ENCODE peak calls at places on chromosome 1, in nine cellular contexts. Z is A549, B is prostate gland, L is ovary, A is heart left ventricle, I is tibial nerve, F is sigmoid colon, C is vagina, W is body of pancreas. U is an unnamed sample.

GRCh38 chr1:52210044-52210443 is 68.2 kb downstream of the ZFYVE9 start:
- DNase-seq in Z (no peak), B (no peak), L (no peak), A (no peak), I (no peak), F (no peak), C (no peak), W (no peak), U (no peak)

GRCh38 chr1:226384717-226385116 is 23.2 kb downstream of the PARP1 start:
- DNase-seq in Z (no peak), B (no peak), L (no peak), A (no peak), I (no peak), F (no peak), C (no peak), W (no peak), U (no peak)

GRCh38 chr1:45359882-45360513 is 19.8 kb upstream of the MUTYH start:
- DNase-seq in Z (no peak), B (peak; percentile 75), L (peak; percentile 69), A (peak; percentile 77), I (peak; percentile 91), F (peak; percentile 81), C (no peak), W (peak; percentile 66), U (peak; percentile 77)

GRCh38 chr1:37875833-37876232 is 16.4 kb upstream of the MTF1 start:
- DNase-seq in Z (no peak), B (no peak), L (no peak), A (no peak), I (no peak), F (no peak), C (no peak), W (no peak), U (no peak)

GRCh38 chr1:224800486-224801119 is 128.9 kb upstream of the DNAH14 start:
- DNase-seq in Z (no peak), B (no peak), L (no peak), A (no peak), I (no peak), F (no peak), C (no peak), W (no peak), U (no peak)

GRCh38 chr1:198530964-198531363 is 9.5 kb downstream of the ATP6V1G3 start:
- DNase-seq in Z (no peak), B (no peak), L (no peak), A (no peak), I (no peak), F (no peak), C (no peak), W (no peak), U (no peak)

GRCh38 chr1:54006508-54006907 is 11.5 kb downstream of the LDLRAD1 start:
- DNase-seq in Z (no peak), B (no peak), L (no peak), A (no peak), I (no peak), F (no peak), C (no peak), W (no peak), U (no peak)

GRCh38 chr1:213985181-213986019 is 2.4 kb upstream of the PROX1 start:
- DNase-seq in Z (no peak), B (no peak), L (no peak), A (peak; percentile 35), I (no peak), F (no peak), C (no peak), W (no peak), U (no peak)

GRCh38 chr1:210736681-210737080 is 397.3 kb downstream of the KCNH1 start:
- DNase-seq in Z (no peak), B (no peak), L (no peak), A (no peak), I (no peak), F (no peak), C (no peak), W (no peak), U (no peak)

GRCh38 chr1:201221201-201221846 is 30.7 kb downstream of the IGFN1 start:
- DNase-seq in Z (no peak), B (no peak), L (no peak), A (no peak), I (peak; percentile 4), F (no peak), C (peak; percentile 62), W (no peak), U (peak; percentile 80)

GRCh38 chr1:201531551-201532425 is 7.1 kb upstream of the NAV1 start:
- DNase-seq in Z (no peak), B (no peak), L (no peak), A (no peak), I (no peak), F (no peak), C (no peak), W (peak; percentile 89), U (peak; percentile 76)

GRCh38 chr1:43008425-43009108 is 49.9 kb upstream of the SLC2A1 start:
- DNase-seq in Z (no peak), B (no peak), L (no peak), A (no peak), I (peak; percentile 33), F (no peak), C (no peak), W (no peak), U (no peak)

GRCh38 chr1:152047607-152047953 is 10.8 kb upstream of the S100A11 start:
- DNase-seq in Z (peak; percentile 36), B (peak; percentile 93), L (peak; percentile 52), A (peak; percentile 40), I (no peak), F (peak; percentile 86), C (peak; percentile 95), W (peak; percentile 90), U (peak; percentile 89)

GRCh38 chr1:25927541-25928265 is 21.5 kb upstream of the STMN1 start:
- DNase-seq in Z (no peak), B (no peak), L (no peak), A (no peak), I (no peak), F (no peak), C (no peak), W (peak; percentile 19), U (no peak)

GRCh38 chr1:93047585-93047984 is 31.5 kb upstream of the MTF2 start:
- DNase-seq in Z (no peak), B (no peak), L (no peak), A (no peak), I (no peak), F (no peak), C (no peak), W (no peak), U (no peak)

GRCh38 chr1:93042134-93042821 is 36.8 kb upstream of the MTF2 start:
- DNase-seq in Z (no peak), B (no peak), L (no peak), A (no peak), I (no peak), F (no peak), C (no peak), W (no peak), U (no peak)

GRCh38 chr1:93042822-93043557 is 36.1 kb upstream of the MTF2 start:
- DNase-seq in Z (no peak), B (no peak), L (no peak), A (no peak), I (no peak), F (no peak), C (no peak), W (no peak), U (no peak)
- H3K4me3 ChIP-seq in Z (no peak overlapping the region), B (no peak overlapping the region), L (no peak overlapping the region), A (no peak overlapping the region), I (no peak overlapping the region), F (no peak overlapping the region), C (no peak overlapping the region), W (no peak overlapping the region), U (no peak overlapping the region)

DNA sequence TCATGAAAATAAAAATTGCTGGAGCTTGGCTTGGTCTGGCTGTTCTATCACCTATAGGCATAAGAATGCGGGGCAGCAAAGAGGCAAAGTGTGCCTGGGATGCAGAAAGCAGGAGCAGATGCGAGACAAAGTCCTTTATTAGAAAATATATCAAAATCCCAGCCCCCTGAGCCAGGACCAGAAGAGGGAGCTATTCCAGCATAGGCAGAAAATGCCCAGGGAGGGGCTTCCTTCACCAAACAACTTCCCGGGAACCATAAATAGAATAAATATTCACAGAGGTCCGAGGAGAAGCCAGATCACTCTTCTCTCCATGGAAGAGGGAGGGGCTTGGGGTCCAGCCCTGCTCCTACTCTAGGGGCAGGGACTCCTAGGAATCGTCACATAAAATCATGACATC is 5.0 kb downstream of the PPOX start:
- DNase-seq in Z (no peak), B (no peak), L (peak; percentile 13), A (no peak), I (no peak), F (no peak), C (no peak), W (no peak), U (no peak)
- TF ChIP-seq CTCF in Z (peak; percentile 10), B (no peak), L (no peak), A (no peak), I (no peak), F (no peak), C (no peak), W (no peak), U (no peak)

DNA sequence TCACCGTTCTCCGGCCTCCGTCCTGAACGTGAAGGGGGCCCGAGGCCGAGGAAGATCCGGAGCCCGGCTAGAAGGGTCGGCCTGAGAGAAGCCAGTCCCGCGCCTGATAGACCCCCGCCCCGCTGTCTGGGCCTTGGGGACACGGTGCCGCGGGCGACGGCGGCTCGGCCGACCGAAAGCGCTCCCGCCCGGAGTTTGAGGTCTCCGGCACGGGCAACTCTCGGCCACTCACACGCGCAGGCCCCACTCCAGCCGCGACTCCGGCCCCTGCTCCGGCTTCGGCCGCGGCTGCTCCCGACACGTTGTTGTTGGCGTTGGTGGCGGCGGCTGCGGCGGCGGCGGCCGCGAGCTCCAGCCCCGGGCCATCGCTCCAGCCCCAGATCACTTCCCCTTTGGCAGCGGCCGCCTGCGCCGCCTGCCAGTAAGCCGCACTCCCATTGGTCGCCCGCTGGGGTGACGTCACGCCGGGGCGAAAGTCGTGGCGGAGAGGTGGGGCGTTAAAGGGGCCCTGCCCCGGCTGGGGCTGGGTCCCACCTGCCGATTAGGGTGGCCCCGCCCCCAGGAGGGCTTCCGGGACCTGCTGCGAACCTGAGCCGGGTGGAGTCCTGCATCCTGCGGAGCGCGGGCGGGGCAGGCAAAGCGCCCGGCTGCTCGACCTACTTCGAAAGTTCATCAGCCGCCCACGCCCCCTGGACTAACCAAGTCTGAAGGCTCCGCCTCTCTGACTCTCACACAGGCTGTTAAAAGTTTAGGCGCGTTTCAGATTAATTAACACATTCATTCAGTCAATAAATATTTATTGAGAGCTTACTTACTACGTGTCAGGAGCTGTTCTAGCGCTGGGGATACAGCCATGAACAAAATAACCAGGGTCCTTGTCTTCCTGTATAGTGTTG is at the start of gene EFCAB14:
- DNase-seq in Z (peak; percentile 76), B (peak; percentile 96), L (peak; percentile 97), A (peak; percentile 96), I (peak; percentile 95), F (peak; percentile 97), C (peak; percentile 98), W (peak; percentile 99), U (peak; percentile 94)
- TF ChIP-seq POLR2A in Z (no peak), B (peak; percentile 92), L (peak; percentile 58), A (no peak), I (peak; percentile 64), F (no peak), C (no peak), W (peak; percentile 82), U (no peak)

GRCh38 chr1:1129309-1129708 is 13.4 kb upstream of the C1orf159 start:
- DNase-seq in Z (no peak), B (no peak), L (no peak), A (no peak), I (no peak), F (no peak), C (no peak), W (no peak), U (no peak)
- H3K4me3 ChIP-seq in Z (no peak overlapping the region), B (no peak overlapping the region), L (no peak overlapping the region), A (no peak overlapping the region), I (no peak overlapping the region), F (no peak overlapping the region), C (no peak overlapping the region), W (no peak overlapping the region), U (no peak overlapping the region)

U was measured in lower leg skin.